ENCODE peak calls at places on chromosome 2, in ten cellular contexts. One of them, this sample, is unnamed.
A peak's percentile ranks its signal among the peaks of the same experiment; 100 is the strongest.

GRCh38 chr2:50529600-50530218 is 502.2 kb downstream of the NRXN1 start:
- DNase-seq in lower lobe of right lung: no peak
- DNase-seq in left ventricle myocardium inferior: no peak
- DNase-seq in psoas muscle: no peak
- DNase-seq in A549: peak; percentile 41
- DNase-seq in neural progenitor cell: peak; percentile 62
- DNase-seq in tibial artery: no peak
- DNase-seq in coronary artery: no peak
- DNase-seq in suprapubic skin: no peak
- DNase-seq in MCF 10A: peak; percentile 68
- DNase-seq in this sample: no peak

GRCh38 chr2:74066491-74067203 is 81.1 kb downstream of the BOLA3 start:
- DNase-seq in A549: no peak
- DNase-seq in lower lobe of right lung: no peak
- DNase-seq in coronary artery: no peak
- DNase-seq in left ventricle myocardium inferior: no peak
- DNase-seq in tibial artery: no peak
- DNase-seq in MCF 10A: no peak
- DNase-seq in psoas muscle: no peak
- DNase-seq in neural progenitor cell: no peak
- DNase-seq in suprapubic skin: no peak
- DNase-seq in this sample: no peak

GRCh38 chr2:189581354-189582139 is 961 bp upstream of the SLC40A1 start:
- DNase-seq in left ventricle myocardium inferior: peak; percentile 12
- DNase-seq in MCF 10A: no peak
- DNase-seq in suprapubic skin: peak; percentile 63
- DNase-seq in lower lobe of right lung: peak; percentile 42
- DNase-seq in neural progenitor cell: peak; percentile 50
- DNase-seq in coronary artery: no peak
- DNase-seq in tibial artery: no peak
- DNase-seq in psoas muscle: no peak
- DNase-seq in A549: no peak
- DNase-seq in this sample: no peak

GRCh38 chr2:17918789-17919188 is 40.3 kb downstream of the KCNS3 start:
- DNase-seq in neural progenitor cell: peak; percentile 18
- DNase-seq in MCF 10A: peak; percentile 21
- DNase-seq in A549: no peak
- DNase-seq in suprapubic skin: no peak
- DNase-seq in tibial artery: no peak
- DNase-seq in coronary artery: no peak
- DNase-seq in lower lobe of right lung: no peak
- DNase-seq in left ventricle myocardium inferior: no peak
- DNase-seq in psoas muscle: no peak
- DNase-seq in this sample: no peak

GRCh38 chr2:181844551-181845290 is 46.8 kb upstream of the ITPRID2 start:
- DNase-seq in lower lobe of right lung: no peak
- DNase-seq in MCF 10A: no peak
- DNase-seq in psoas muscle: no peak
- DNase-seq in coronary artery: no peak
- DNase-seq in neural progenitor cell: no peak
- DNase-seq in left ventricle myocardium inferior: no peak
- DNase-seq in tibial artery: no peak
- DNase-seq in suprapubic skin: no peak
- DNase-seq in A549: no peak
- DNase-seq in this sample: no peak

GRCh38 chr2:172582656-172583055 is 26.8 kb downstream of the PDK1 start:
- DNase-seq in MCF 10A: no peak
- DNase-seq in left ventricle myocardium inferior: no peak
- DNase-seq in suprapubic skin: no peak
- DNase-seq in neural progenitor cell: no peak
- DNase-seq in A549: no peak
- DNase-seq in coronary artery: no peak
- DNase-seq in tibial artery: no peak
- DNase-seq in lower lobe of right lung: no peak
- DNase-seq in psoas muscle: no peak
- DNase-seq in this sample: no peak

GRCh38 chr2:9885036-9885684 is 41.9 kb downstream of the TAF1B start:
- DNase-seq in tibial artery: no peak
- DNase-seq in suprapubic skin: no peak
- DNase-seq in lower lobe of right lung: no peak
- DNase-seq in psoas muscle: no peak
- DNase-seq in neural progenitor cell: no peak
- DNase-seq in left ventricle myocardium inferior: no peak
- DNase-seq in MCF 10A: peak; percentile 26
- DNase-seq in A549: no peak
- DNase-seq in coronary artery: no peak
- DNase-seq in this sample: no peak

GRCh38 chr2:182952741-182953450 is 85.4 kb downstream of the NCKAP1 start:
- DNase-seq in A549: no peak
- DNase-seq in lower lobe of right lung: no peak
- DNase-seq in left ventricle myocardium inferior: no peak
- DNase-seq in psoas muscle: no peak
- DNase-seq in suprapubic skin: no peak
- DNase-seq in MCF 10A: peak; percentile 42
- DNase-seq in neural progenitor cell: no peak
- DNase-seq in coronary artery: no peak
- DNase-seq in tibial artery: no peak
- DNase-seq in this sample: no peak

DNA sequence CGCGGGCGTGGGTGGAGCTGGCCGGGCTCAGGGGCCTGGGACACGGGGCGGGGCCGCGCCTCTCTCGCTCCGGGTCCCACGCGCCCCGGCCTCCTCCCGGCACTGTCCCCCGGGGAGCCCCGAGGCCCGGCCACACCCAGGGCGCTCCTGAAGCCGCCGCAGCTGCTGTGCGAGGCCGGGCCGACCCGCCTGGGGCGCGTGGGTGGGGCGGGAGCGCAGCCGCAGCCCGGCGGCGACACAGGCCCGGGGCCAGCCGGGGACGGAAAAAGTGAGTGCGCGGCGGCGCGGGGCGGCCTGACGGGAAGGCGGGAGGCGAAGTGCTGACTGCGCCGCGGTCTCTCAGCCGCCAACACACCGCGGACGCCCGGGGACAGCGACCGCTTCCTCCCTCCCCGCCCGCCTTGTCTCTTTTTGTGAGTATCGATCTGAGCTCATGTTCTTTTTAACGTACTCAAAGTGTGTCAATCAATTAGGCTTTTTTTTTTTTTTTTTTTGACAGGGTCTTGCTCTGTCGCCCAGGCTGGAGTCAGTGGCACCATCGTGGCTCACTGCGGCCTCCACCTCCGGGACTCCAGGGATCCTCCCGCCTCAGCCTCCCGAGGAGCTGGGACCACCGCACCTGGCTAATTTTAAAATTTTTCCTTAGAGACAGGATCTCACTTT is 14.5 kb downstream of the PDCD1 start:
- DNase-seq in coronary artery: peak; percentile 82
- DNase-seq in lower lobe of right lung: peak; percentile 73
- DNase-seq in neural progenitor cell: peak; percentile 79
- DNase-seq in A549: peak; percentile 45
- DNase-seq in suprapubic skin: peak; percentile 86
- DNase-seq in left ventricle myocardium inferior: peak; percentile 84
- DNase-seq in MCF 10A: no peak
- DNase-seq in psoas muscle: peak; percentile 85
- DNase-seq in tibial artery: peak; percentile 57
- DNase-seq in this sample: no peak
- TF ChIP-seq CTCF in coronary artery: no peak
- TF ChIP-seq CTCF in lower lobe of right lung: peak; percentile 15
- TF ChIP-seq CTCF in neural progenitor cell: no peak
- TF ChIP-seq CTCF in A549: no peak
- TF ChIP-seq CTCF in suprapubic skin: peak; percentile 36
- TF ChIP-seq CTCF in left ventricle myocardium inferior: peak; percentile 51
- TF ChIP-seq CTCF in MCF 10A: no peak
- TF ChIP-seq CTCF in psoas muscle: peak; percentile 10
- TF ChIP-seq CTCF in tibial artery: no peak
- TF ChIP-seq CTCF in this sample: no peak

DNA sequence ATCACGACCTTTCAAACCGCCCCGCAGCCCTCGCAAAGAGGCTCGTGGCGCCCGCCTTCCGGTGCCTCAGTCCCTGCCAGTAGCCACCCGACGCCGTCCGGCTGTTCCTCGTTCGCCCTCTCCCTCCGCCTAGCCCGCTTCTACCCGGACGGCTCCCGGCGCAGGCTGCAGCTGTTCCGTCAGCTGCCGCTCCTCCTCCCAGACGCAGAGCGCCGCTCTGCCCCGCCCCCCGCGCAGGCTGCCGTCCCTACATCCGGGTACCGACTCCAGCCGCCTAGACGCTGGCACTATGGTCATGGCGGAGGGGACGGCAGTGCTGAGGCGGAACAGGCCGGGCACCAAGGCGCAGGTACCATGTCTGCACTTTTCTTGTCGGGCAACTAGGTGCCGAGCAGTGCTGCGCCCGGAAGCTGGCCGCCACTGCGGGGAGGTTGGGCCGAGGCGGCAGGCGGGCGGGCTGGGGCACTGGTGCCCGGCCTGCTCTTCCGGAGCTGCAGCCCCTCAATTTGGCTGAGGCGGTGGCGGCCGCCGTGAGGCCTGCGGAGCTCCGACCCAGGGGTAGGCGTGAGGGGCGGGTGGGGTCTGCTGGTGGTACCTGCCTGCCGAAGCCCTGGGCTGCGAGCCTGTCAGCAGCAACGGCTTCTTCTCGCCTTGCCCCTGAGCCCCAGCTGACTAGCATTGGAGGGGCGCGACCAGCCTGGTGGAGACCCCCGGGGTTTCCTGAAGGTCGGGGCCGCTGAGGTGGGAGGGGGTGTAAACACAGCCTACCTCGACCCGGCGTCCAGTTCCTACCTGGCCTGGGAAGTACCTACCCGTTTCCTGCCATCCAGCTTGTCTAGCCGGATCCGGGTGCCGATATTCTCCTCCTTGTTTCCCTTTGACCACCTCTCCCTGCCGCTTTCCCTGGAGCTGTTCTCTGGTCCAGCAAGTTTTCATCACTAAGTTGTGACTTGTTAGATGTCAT is at the start of gene MOB4:
- DNase-seq in neural progenitor cell: peak; percentile 98
- DNase-seq in A549: peak; percentile 96
- DNase-seq in lower lobe of right lung: peak; percentile 98
- DNase-seq in psoas muscle: peak; percentile 98
- DNase-seq in tibial artery: peak; percentile 93
- DNase-seq in suprapubic skin: peak; percentile 96
- DNase-seq in coronary artery: peak; percentile 97
- DNase-seq in MCF 10A: peak; percentile 92
- DNase-seq in left ventricle myocardium inferior: peak; percentile 96
- DNase-seq in this sample: peak; percentile 98
- TF ChIP-seq CTCF in neural progenitor cell: no peak
- TF ChIP-seq CTCF in A549: no peak
- TF ChIP-seq CTCF in lower lobe of right lung: no peak
- TF ChIP-seq CTCF in psoas muscle: no peak
- TF ChIP-seq CTCF in tibial artery: no peak
- TF ChIP-seq CTCF in suprapubic skin: no peak
- TF ChIP-seq CTCF in coronary artery: peak; percentile 20
- TF ChIP-seq CTCF in MCF 10A: no peak
- TF ChIP-seq CTCF in left ventricle myocardium inferior: no peak
- TF ChIP-seq CTCF in this sample: no peak

GRCh38 chr2:120032297-120032696 is 19.4 kb downstream of the EPB41L5 start:
- DNase-seq in MCF 10A: no peak
- DNase-seq in tibial artery: no peak
- DNase-seq in A549: no peak
- DNase-seq in coronary artery: no peak
- DNase-seq in lower lobe of right lung: no peak
- DNase-seq in neural progenitor cell: no peak
- DNase-seq in left ventricle myocardium inferior: no peak
- DNase-seq in suprapubic skin: no peak
- DNase-seq in psoas muscle: no peak
- DNase-seq in this sample: no peak

GRCh38 chr2:120029672-120030640 is 17.1 kb downstream of the EPB41L5 start:
- DNase-seq in tibial artery: no peak
- DNase-seq in MCF 10A: no peak
- DNase-seq in coronary artery: no peak
- DNase-seq in A549: no peak
- DNase-seq in lower lobe of right lung: no peak
- DNase-seq in left ventricle myocardium inferior: no peak
- DNase-seq in suprapubic skin: no peak
- DNase-seq in neural progenitor cell: no peak
- DNase-seq in psoas muscle: no peak
- DNase-seq in this sample: no peak

GRCh38 chr2:120028795-120029194 is 15.9 kb downstream of the EPB41L5 start:
- DNase-seq in A549: no peak
- DNase-seq in MCF 10A: no peak
- DNase-seq in tibial artery: no peak
- DNase-seq in lower lobe of right lung: no peak
- DNase-seq in coronary artery: no peak
- DNase-seq in neural progenitor cell: no peak
- DNase-seq in psoas muscle: no peak
- DNase-seq in left ventricle myocardium inferior: no peak
- DNase-seq in suprapubic skin: no peak
- DNase-seq in this sample: no peak

DNA sequence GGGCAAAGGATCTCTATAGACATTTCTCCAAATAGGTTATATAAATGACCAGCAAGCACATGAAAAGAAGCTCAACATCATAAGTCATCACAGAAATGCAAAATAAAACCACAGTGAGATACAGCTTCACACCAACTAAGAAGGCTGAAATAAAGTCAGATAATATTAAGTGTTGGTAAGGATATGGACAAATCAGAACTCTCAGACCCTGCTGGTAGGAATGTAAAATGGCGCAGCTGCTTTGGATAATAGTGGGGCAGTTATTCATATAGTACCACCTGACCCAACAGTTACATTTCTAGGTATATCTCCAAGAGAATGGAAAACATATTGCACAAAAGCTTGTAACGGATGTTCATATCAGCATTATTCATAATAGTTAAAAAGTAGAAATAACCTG is 14.0 kb downstream of the EPB41L5 start:
- DNase-seq in A549: peak; percentile 16
- DNase-seq in left ventricle myocardium inferior: no peak
- DNase-seq in psoas muscle: no peak
- DNase-seq in coronary artery: no peak
- DNase-seq in MCF 10A: no peak
- DNase-seq in suprapubic skin: no peak
- DNase-seq in tibial artery: no peak
- DNase-seq in neural progenitor cell: no peak
- DNase-seq in lower lobe of right lung: no peak
- DNase-seq in this sample: no peak
- TF ChIP-seq CTCF in A549: no peak
- TF ChIP-seq CTCF in left ventricle myocardium inferior: no peak
- TF ChIP-seq CTCF in psoas muscle: no peak
- TF ChIP-seq CTCF in coronary artery: no peak
- TF ChIP-seq CTCF in MCF 10A: no peak
- TF ChIP-seq CTCF in suprapubic skin: no peak
- TF ChIP-seq CTCF in tibial artery: no peak
- TF ChIP-seq CTCF in neural progenitor cell: peak; percentile 31
- TF ChIP-seq CTCF in lower lobe of right lung: no peak
- TF ChIP-seq CTCF in this sample: peak; percentile 30

GRCh38 chr2:102438578-102438977 is 15.6 kb downstream of the IL18RAP start:
- DNase-seq in MCF 10A: no peak
- DNase-seq in A549: no peak
- DNase-seq in coronary artery: no peak
- DNase-seq in lower lobe of right lung: no peak
- DNase-seq in psoas muscle: no peak
- DNase-seq in tibial artery: no peak
- DNase-seq in neural progenitor cell: no peak
- DNase-seq in left ventricle myocardium inferior: no peak
- DNase-seq in suprapubic skin: no peak
- DNase-seq in this sample: no peak

GRCh38 chr2:102439065-102439695 is 16.2 kb downstream of the IL18RAP start:
- DNase-seq in lower lobe of right lung: no peak
- DNase-seq in suprapubic skin: no peak
- DNase-seq in tibial artery: no peak
- DNase-seq in left ventricle myocardium inferior: no peak
- DNase-seq in A549: peak; percentile 14
- DNase-seq in MCF 10A: peak; percentile 51
- DNase-seq in neural progenitor cell: no peak
- DNase-seq in psoas muscle: no peak
- DNase-seq in coronary artery: no peak
- DNase-seq in this sample: no peak

GRCh38 chr2:102444233-102444632 is 21.3 kb downstream of the IL18RAP start:
- DNase-seq in neural progenitor cell: no peak
- DNase-seq in coronary artery: no peak
- DNase-seq in psoas muscle: no peak
- DNase-seq in MCF 10A: no peak
- DNase-seq in suprapubic skin: no peak
- DNase-seq in A549: no peak
- DNase-seq in tibial artery: no peak
- DNase-seq in lower lobe of right lung: no peak
- DNase-seq in left ventricle myocardium inferior: no peak
- DNase-seq in this sample: no peak

GRCh38 chr2:102446936-102447335 is 24.0 kb downstream of the IL18RAP start:
- DNase-seq in A549: no peak
- DNase-seq in suprapubic skin: no peak
- DNase-seq in left ventricle myocardium inferior: no peak
- DNase-seq in coronary artery: no peak
- DNase-seq in MCF 10A: no peak
- DNase-seq in neural progenitor cell: no peak
- DNase-seq in psoas muscle: no peak
- DNase-seq in tibial artery: no peak
- DNase-seq in lower lobe of right lung: no peak
- DNase-seq in this sample: no peak

GRCh38 chr2:102442967-102443828 is 20.2 kb downstream of the IL18RAP start:
- DNase-seq in MCF 10A: peak; percentile 48
- DNase-seq in coronary artery: no peak
- DNase-seq in psoas muscle: no peak
- DNase-seq in neural progenitor cell: peak; percentile 40
- DNase-seq in lower lobe of right lung: no peak
- DNase-seq in suprapubic skin: no peak
- DNase-seq in A549: peak; percentile 43
- DNase-seq in left ventricle myocardium inferior: no peak
- DNase-seq in tibial artery: no peak
- DNase-seq in this sample: no peak
- TF ChIP-seq CTCF in MCF 10A: peak; percentile 84
- TF ChIP-seq CTCF in coronary artery: peak; percentile 39
- TF ChIP-seq CTCF in psoas muscle: peak; percentile 49
- TF ChIP-seq CTCF in neural progenitor cell: peak; percentile 76
- TF ChIP-seq CTCF in lower lobe of right lung: peak; percentile 70
- TF ChIP-seq CTCF in suprapubic skin: peak; percentile 50
- TF ChIP-seq CTCF in A549: peak; percentile 80
- TF ChIP-seq CTCF in left ventricle myocardium inferior: peak; percentile 71
- TF ChIP-seq CTCF in tibial artery: peak; percentile 52
- TF ChIP-seq CTCF in this sample: peak; percentile 72